ENCODE peak calls at places on chromosomes 2 and 18, in nine cellular contexts. One of them, this sample, is unnamed.

GRCh38 chr2:20507166-20507692 is 60.4 kb downstream of the RHOB start:
- DNase-seq in RCC 7860: peak
- DNase-seq in amniotic stem cell: no peak
- DNase-seq in B cell: no peak
- DNase-seq in NCI-H446 treated with DMSO at 0.1 percent for 48 hours: no peak
- DNase-seq in C1 segment of cervical spinal cord: no peak
- DNase-seq in skeletal muscle cell: no peak
- DNase-seq in mucosa of gallbladder: no peak
- DNase-seq in WTC11: no peak
- DNase-seq in this sample: no peak

GRCh38 chr2:33336036-33336625 is 140.3 kb upstream of the RASGRP3 start:
- DNase-seq in RCC 7860: no peak
- DNase-seq in amniotic stem cell: no peak
- DNase-seq in B cell: no peak
- DNase-seq in NCI-H446 treated with DMSO at 0.1 percent for 48 hours: no peak
- DNase-seq in C1 segment of cervical spinal cord: no peak
- DNase-seq in skeletal muscle cell: no peak
- DNase-seq in mucosa of gallbladder: no peak
- DNase-seq in WTC11: no peak
- DNase-seq in this sample: no peak

GRCh38 chr18:59910967-59911366 is 11.2 kb downstream of the PMAIP1 start:
- DNase-seq in RCC 7860: no peak
- DNase-seq in amniotic stem cell: no peak
- DNase-seq in B cell: no peak
- DNase-seq in NCI-H446 treated with DMSO at 0.1 percent for 48 hours: no peak
- DNase-seq in C1 segment of cervical spinal cord: no peak
- DNase-seq in skeletal muscle cell: no peak
- DNase-seq in mucosa of gallbladder: no peak
- DNase-seq in WTC11: no peak
- DNase-seq in this sample: no peak

GRCh38 chr2:191927991-191928390 is 81.1 kb upstream of the CAVIN2 start:
- DNase-seq in RCC 7860: peak
- DNase-seq in amniotic stem cell: no peak
- DNase-seq in B cell: no peak
- DNase-seq in NCI-H446 treated with DMSO at 0.1 percent for 48 hours: peak
- DNase-seq in C1 segment of cervical spinal cord: no peak
- DNase-seq in skeletal muscle cell: peak
- DNase-seq in mucosa of gallbladder: no peak
- DNase-seq in WTC11: no peak
- DNase-seq in this sample: peak

GRCh38 chr2:23925702-23926288 is 1.1 kb downstream of the ATAD2B start:
- DNase-seq in RCC 7860: peak
- DNase-seq in amniotic stem cell: peak
- DNase-seq in B cell: peak
- DNase-seq in NCI-H446 treated with DMSO at 0.1 percent for 48 hours: peak
- DNase-seq in C1 segment of cervical spinal cord: no peak
- DNase-seq in skeletal muscle cell: peak
- DNase-seq in mucosa of gallbladder: peak
- DNase-seq in WTC11: no peak
- DNase-seq in this sample: no peak

GRCh38 chr2:216320852-216321251 is 51.4 kb downstream of the MARCHF4 start:
- DNase-seq in RCC 7860: no peak
- DNase-seq in amniotic stem cell: no peak
- DNase-seq in B cell: no peak
- DNase-seq in NCI-H446 treated with DMSO at 0.1 percent for 48 hours: no peak
- DNase-seq in C1 segment of cervical spinal cord: no peak
- DNase-seq in skeletal muscle cell: no peak
- DNase-seq in mucosa of gallbladder: no peak
- DNase-seq in WTC11: no peak
- DNase-seq in this sample: no peak

GRCh38 chr18:11033503-11033902 is 115.9 kb downstream of the PIEZO2 start:
- DNase-seq in RCC 7860: no peak
- DNase-seq in amniotic stem cell: no peak
- DNase-seq in B cell: no peak
- DNase-seq in NCI-H446 treated with DMSO at 0.1 percent for 48 hours: no peak
- DNase-seq in C1 segment of cervical spinal cord: no peak
- DNase-seq in skeletal muscle cell: no peak
- DNase-seq in mucosa of gallbladder: no peak
- DNase-seq in WTC11: no peak
- DNase-seq in this sample: no peak

GRCh38 chr18:12391487-12392136 is 14.6 kb upstream of the AFG3L2 start:
- DNase-seq in RCC 7860: peak
- DNase-seq in amniotic stem cell: peak
- DNase-seq in B cell: peak
- DNase-seq in NCI-H446 treated with DMSO at 0.1 percent for 48 hours: no peak
- DNase-seq in C1 segment of cervical spinal cord: peak
- DNase-seq in skeletal muscle cell: no peak
- DNase-seq in mucosa of gallbladder: peak
- DNase-seq in WTC11: peak
- DNase-seq in this sample: peak

GRCh38 chr2:151162185-151162584 is 99.5 kb downstream of the RBM43 start:
- DNase-seq in RCC 7860: no peak
- DNase-seq in amniotic stem cell: no peak
- DNase-seq in B cell: no peak
- DNase-seq in NCI-H446 treated with DMSO at 0.1 percent for 48 hours: no peak
- DNase-seq in C1 segment of cervical spinal cord: no peak
- DNase-seq in skeletal muscle cell: no peak
- DNase-seq in mucosa of gallbladder: no peak
- DNase-seq in WTC11: no peak
- DNase-seq in this sample: no peak

GRCh38 chr2:57126410-57126809 is 920.2 kb upstream of the VRK2 start:
- DNase-seq in RCC 7860: no peak
- DNase-seq in amniotic stem cell: no peak
- DNase-seq in B cell: no peak
- DNase-seq in NCI-H446 treated with DMSO at 0.1 percent for 48 hours: no peak
- DNase-seq in C1 segment of cervical spinal cord: no peak
- DNase-seq in skeletal muscle cell: no peak
- DNase-seq in mucosa of gallbladder: no peak
- DNase-seq in WTC11: no peak
- DNase-seq in this sample: no peak

GRCh38 chr18:31680836-31681568 is 3.4 kb downstream of the B4GALT6 start:
- DNase-seq in RCC 7860: no peak
- DNase-seq in amniotic stem cell: no peak
- DNase-seq in B cell: no peak
- DNase-seq in NCI-H446 treated with DMSO at 0.1 percent for 48 hours: no peak
- DNase-seq in C1 segment of cervical spinal cord: no peak
- DNase-seq in skeletal muscle cell: no peak
- DNase-seq in mucosa of gallbladder: no peak
- DNase-seq in WTC11: no peak
- DNase-seq in this sample: no peak

GRCh38 chr18:37778417-37779165 is 213.0 kb upstream of the CELF4 start:
- DNase-seq in RCC 7860: peak
- DNase-seq in amniotic stem cell: no peak
- DNase-seq in B cell: no peak
- DNase-seq in NCI-H446 treated with DMSO at 0.1 percent for 48 hours: no peak
- DNase-seq in C1 segment of cervical spinal cord: peak
- DNase-seq in skeletal muscle cell: no peak
- DNase-seq in mucosa of gallbladder: peak
- DNase-seq in WTC11: peak
- DNase-seq in this sample: peak

GRCh38 chr2:67561411-67561965 is 164.4 kb downstream of the ETAA1 start:
- DNase-seq in RCC 7860: peak
- DNase-seq in amniotic stem cell: no peak
- DNase-seq in B cell: no peak
- DNase-seq in NCI-H446 treated with DMSO at 0.1 percent for 48 hours: no peak
- DNase-seq in C1 segment of cervical spinal cord: no peak
- DNase-seq in skeletal muscle cell: peak
- DNase-seq in mucosa of gallbladder: peak
- DNase-seq in WTC11: no peak
- DNase-seq in this sample: no peak

GRCh38 chr2:26352892-26353291 is 6.3 kb upstream of the ADGRF3 start:
- DNase-seq in RCC 7860: peak
- DNase-seq in amniotic stem cell: no peak
- DNase-seq in B cell: no peak
- DNase-seq in NCI-H446 treated with DMSO at 0.1 percent for 48 hours: no peak
- DNase-seq in C1 segment of cervical spinal cord: no peak
- DNase-seq in skeletal muscle cell: no peak
- DNase-seq in mucosa of gallbladder: no peak
- DNase-seq in WTC11: no peak
- DNase-seq in this sample: no peak

GRCh38 chr2:190959911-190960788 is 53.8 kb downstream of the STAT1 start:
- DNase-seq in RCC 7860: no peak
- DNase-seq in amniotic stem cell: no peak
- DNase-seq in B cell: no peak
- DNase-seq in NCI-H446 treated with DMSO at 0.1 percent for 48 hours: no peak
- DNase-seq in C1 segment of cervical spinal cord: no peak
- DNase-seq in skeletal muscle cell: no peak
- DNase-seq in mucosa of gallbladder: no peak
- DNase-seq in WTC11: no peak
- DNase-seq in this sample: no peak

GRCh38 chr2:239316562-239317465 is 84.0 kb downstream of the HDAC4 start:
- DNase-seq in RCC 7860: no peak
- DNase-seq in amniotic stem cell: no peak
- DNase-seq in B cell: no peak
- DNase-seq in NCI-H446 treated with DMSO at 0.1 percent for 48 hours: no peak
- DNase-seq in C1 segment of cervical spinal cord: no peak
- DNase-seq in skeletal muscle cell: no peak
- DNase-seq in mucosa of gallbladder: no peak
- DNase-seq in WTC11: no peak
- DNase-seq in this sample: no peak

GRCh38 chr2:234472155-234472554 is 24.7 kb downstream of the ARL4C start:
- DNase-seq in RCC 7860: no peak
- DNase-seq in amniotic stem cell: no peak
- DNase-seq in B cell: no peak
- DNase-seq in NCI-H446 treated with DMSO at 0.1 percent for 48 hours: no peak
- DNase-seq in C1 segment of cervical spinal cord: no peak
- DNase-seq in skeletal muscle cell: no peak
- DNase-seq in mucosa of gallbladder: no peak
- DNase-seq in WTC11: no peak
- DNase-seq in this sample: no peak

GRCh38 chr2:11588228-11589110 is 54.6 kb downstream of the GREB1 start:
- DNase-seq in RCC 7860: no peak
- DNase-seq in amniotic stem cell: no peak
- DNase-seq in B cell: no peak
- DNase-seq in NCI-H446 treated with DMSO at 0.1 percent for 48 hours: no peak
- DNase-seq in C1 segment of cervical spinal cord: no peak
- DNase-seq in skeletal muscle cell: no peak
- DNase-seq in mucosa of gallbladder: no peak
- DNase-seq in WTC11: no peak
- DNase-seq in this sample: no peak

GRCh38 chr2:11491348-11491930 is 25.5 kb upstream of the E2F6 start:
- DNase-seq in RCC 7860: no peak
- DNase-seq in amniotic stem cell: no peak
- DNase-seq in B cell: no peak
- DNase-seq in NCI-H446 treated with DMSO at 0.1 percent for 48 hours: no peak
- DNase-seq in C1 segment of cervical spinal cord: no peak
- DNase-seq in skeletal muscle cell: no peak
- DNase-seq in mucosa of gallbladder: no peak
- DNase-seq in WTC11: no peak
- DNase-seq in this sample: no peak

GRCh38 chr2:75416420-75417342 is 144.1 kb downstream of the EVA1A start:
- DNase-seq in RCC 7860: no peak
- DNase-seq in amniotic stem cell: no peak
- DNase-seq in B cell: peak
- DNase-seq in NCI-H446 treated with DMSO at 0.1 percent for 48 hours: no peak
- DNase-seq in C1 segment of cervical spinal cord: no peak
- DNase-seq in skeletal muscle cell: no peak
- DNase-seq in mucosa of gallbladder: no peak
- DNase-seq in WTC11: no peak
- DNase-seq in this sample: no peak

GRCh38 chr2:88481937-88482336 is 29.4 kb upstream of the FOXI3 start:
- DNase-seq in RCC 7860: peak
- DNase-seq in amniotic stem cell: no peak
- DNase-seq in B cell: no peak
- DNase-seq in NCI-H446 treated with DMSO at 0.1 percent for 48 hours: no peak
- DNase-seq in C1 segment of cervical spinal cord: no peak
- DNase-seq in skeletal muscle cell: peak
- DNase-seq in mucosa of gallbladder: no peak
- DNase-seq in WTC11: no peak
- DNase-seq in this sample: no peak

GRCh38 chr2:165953655-165954606 is at the start of gene TTC21B:
- DNase-seq in RCC 7860: peak
- DNase-seq in amniotic stem cell: peak
- DNase-seq in B cell: peak
- DNase-seq in NCI-H446 treated with DMSO at 0.1 percent for 48 hours: peak
- DNase-seq in C1 segment of cervical spinal cord: peak
- DNase-seq in skeletal muscle cell: peak
- DNase-seq in mucosa of gallbladder: peak
- DNase-seq in WTC11: peak
- DNase-seq in this sample: peak

GRCh38 chr18:11658989-11659388 is 30.1 kb upstream of the GNAL start:
- DNase-seq in RCC 7860: no peak
- DNase-seq in amniotic stem cell: no peak
- DNase-seq in B cell: no peak
- DNase-seq in NCI-H446 treated with DMSO at 0.1 percent for 48 hours: no peak
- DNase-seq in C1 segment of cervical spinal cord: no peak
- DNase-seq in skeletal muscle cell: no peak
- DNase-seq in mucosa of gallbladder: no peak
- DNase-seq in WTC11: no peak
- DNase-seq in this sample: no peak

GRCh38 chr18:58536534-58537271 is 92.2 kb downstream of the ALPK2 start:
- DNase-seq in RCC 7860: no peak
- DNase-seq in amniotic stem cell: no peak
- DNase-seq in B cell: peak
- DNase-seq in NCI-H446 treated with DMSO at 0.1 percent for 48 hours: no peak
- DNase-seq in C1 segment of cervical spinal cord: no peak
- DNase-seq in skeletal muscle cell: no peak
- DNase-seq in mucosa of gallbladder: no peak
- DNase-seq in WTC11: no peak
- DNase-seq in this sample: no peak

GRCh38 chr2:74806913-74807312 is 27.0 kb upstream of the HK2 start:
- DNase-seq in RCC 7860: no peak
- DNase-seq in amniotic stem cell: no peak
- DNase-seq in B cell: no peak
- DNase-seq in NCI-H446 treated with DMSO at 0.1 percent for 48 hours: no peak
- DNase-seq in C1 segment of cervical spinal cord: no peak
- DNase-seq in skeletal muscle cell: no peak
- DNase-seq in mucosa of gallbladder: no peak
- DNase-seq in WTC11: no peak
- DNase-seq in this sample: no peak

GRCh38 chr2:152584301-152584700 is 133.0 kb downstream of the PRPF40A start:
- DNase-seq in RCC 7860: no peak
- DNase-seq in amniotic stem cell: no peak
- DNase-seq in B cell: no peak
- DNase-seq in NCI-H446 treated with DMSO at 0.1 percent for 48 hours: peak
- DNase-seq in C1 segment of cervical spinal cord: no peak
- DNase-seq in skeletal muscle cell: no peak
- DNase-seq in mucosa of gallbladder: no peak
- DNase-seq in WTC11: no peak
- DNase-seq in this sample: no peak

GRCh38 chr2:222307978-222308479 is 9.2 kb upstream of the PAX3 start:
- DNase-seq in RCC 7860: no peak
- DNase-seq in amniotic stem cell: no peak
- DNase-seq in B cell: no peak
- DNase-seq in NCI-H446 treated with DMSO at 0.1 percent for 48 hours: no peak
- DNase-seq in C1 segment of cervical spinal cord: no peak
- DNase-seq in skeletal muscle cell: no peak
- DNase-seq in mucosa of gallbladder: no peak
- DNase-seq in WTC11: no peak
- DNase-seq in this sample: no peak

GRCh38 chr2:61733563-61733962 is 120.3 kb downstream of the FAM161A start:
- DNase-seq in RCC 7860: no peak
- DNase-seq in amniotic stem cell: no peak
- DNase-seq in B cell: no peak
- DNase-seq in NCI-H446 treated with DMSO at 0.1 percent for 48 hours: no peak
- DNase-seq in C1 segment of cervical spinal cord: no peak
- DNase-seq in skeletal muscle cell: no peak
- DNase-seq in mucosa of gallbladder: no peak
- DNase-seq in WTC11: no peak
- DNase-seq in this sample: no peak

GRCh38 chr2:28754321-28754720 is 2.7 kb downstream of the PPP1CB start:
- DNase-seq in RCC 7860: no peak
- DNase-seq in amniotic stem cell: no peak
- DNase-seq in B cell: no peak
- DNase-seq in NCI-H446 treated with DMSO at 0.1 percent for 48 hours: no peak
- DNase-seq in C1 segment of cervical spinal cord: no peak
- DNase-seq in skeletal muscle cell: no peak
- DNase-seq in mucosa of gallbladder: no peak
- DNase-seq in WTC11: no peak
- DNase-seq in this sample: no peak

GRCh38 chr2:11697103-11697871 is 27.3 kb upstream of the NTSR2 start:
- DNase-seq in RCC 7860: peak
- DNase-seq in amniotic stem cell: peak
- DNase-seq in B cell: no peak
- DNase-seq in NCI-H446 treated with DMSO at 0.1 percent for 48 hours: peak
- DNase-seq in C1 segment of cervical spinal cord: peak
- DNase-seq in skeletal muscle cell: peak
- DNase-seq in mucosa of gallbladder: peak
- DNase-seq in WTC11: no peak
- DNase-seq in this sample: no peak

GRCh38 chr2:188788621-188789020 is 185.6 kb upstream of the COL3A1 start:
- DNase-seq in RCC 7860: peak
- DNase-seq in amniotic stem cell: no peak
- DNase-seq in B cell: no peak
- DNase-seq in NCI-H446 treated with DMSO at 0.1 percent for 48 hours: peak
- DNase-seq in C1 segment of cervical spinal cord: no peak
- DNase-seq in skeletal muscle cell: peak
- DNase-seq in mucosa of gallbladder: peak
- DNase-seq in WTC11: no peak
- DNase-seq in this sample: no peak